ENCODE peak calls at places on chromosome 5, in eight cellular contexts. Z, Y, B, P, J, Q, F and U are unnamed samples.

GRCh38 chr5:1282139-1282992 is 12.5 kb downstream of the TERT start:
- DNase-seq in B (no peak), Q (peak; percentile 43), Z (no peak), P (no peak), J (peak; percentile 60), F (no peak), Y (no peak), U (no peak)

GRCh38 chr5:9363026-9363793 is 182.7 kb downstream of the SEMA5A start:
- DNase-seq in J (no peak), B (peak; percentile 48), F (peak; percentile 11), P (peak; percentile 20), Y (peak; percentile 36), Z (no peak), Q (no peak), U (peak; percentile 55)

GRCh38 chr5:1547236-1547635 is 23.5 kb upstream of the LPCAT1 start:
- DNase-seq in P (no peak), Q (no peak), J (no peak), B (no peak), Z (no peak), Y (no peak), F (no peak), U (no peak)

GRCh38 chr5:59588922-59589321 is 304.6 kb downstream of the PDE4D start:
- DNase-seq in P (peak; percentile 64), Z (no peak), Y (no peak), B (peak; percentile 72), F (no peak), J (no peak), Q (no peak), U (no peak)

GRCh38 chr5:139565411-139566305 is 4.5 kb downstream of the UBE2D2 start:
- DNase-seq in J (no peak), Q (no peak), B (no peak), Y (peak; percentile 24), Z (no peak), F (no peak), P (peak; percentile 36), U (peak; percentile 50)

GRCh38 chr5:170623576-170624181 is 119.9 kb downstream of the KCNIP1 start:
- DNase-seq in Y (peak; percentile 70), Z (peak; percentile 88), J (no peak), Q (peak; percentile 80), F (peak; percentile 63), B (peak; percentile 69), P (peak; percentile 59), U (peak; percentile 18)

GRCh38 chr5:161846731-161847130 is 1.2 kb upstream of the GABRA1 start:
- DNase-seq in Z (peak; percentile 46), B (peak; percentile 8), F (no peak), Q (no peak), Y (no peak), P (no peak), J (peak; percentile 52), U (no peak)

GRCh38 chr5:94847019-94847418 is 228.6 kb downstream of the SLF1 start:
- DNase-seq in F (no peak), P (no peak), J (no peak), Z (no peak), Q (no peak), Y (no peak), B (no peak), U (no peak)

GRCh38 chr5:122091942-122092600 is 14.0 kb upstream of the LOX start:
- DNase-seq in P (peak; percentile 78), B (peak; percentile 81), F (no peak), Y (peak; percentile 60), Q (no peak), J (no peak), Z (no peak), U (no peak)

DNA sequence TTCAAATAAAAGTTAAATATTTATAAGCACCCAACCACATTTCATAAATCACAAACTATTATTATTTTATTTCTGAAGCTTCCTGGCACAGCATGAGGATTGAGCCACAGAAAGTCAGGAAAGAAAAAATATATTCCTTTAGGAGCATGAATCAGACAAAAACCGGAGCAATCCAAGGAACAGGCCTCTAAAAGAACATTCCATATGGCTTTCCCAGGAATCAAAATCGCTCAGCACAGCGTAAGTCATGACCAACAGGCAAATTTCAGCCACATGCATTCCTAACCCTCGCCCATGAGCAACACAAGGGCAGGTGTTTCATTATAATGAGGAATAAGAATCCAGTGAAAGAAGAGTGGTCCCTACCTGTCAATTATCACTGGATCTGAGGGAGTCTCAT is 26.7 kb downstream of the EBF1 start:
- DNase-seq in J (no peak), Z (no peak), Y (no peak), P (no peak), B (no peak), Q (no peak), F (no peak), U (no peak)
- H3K4me3 ChIP-seq in J (no peak overlapping the region), Z (no peak overlapping the region), Y (no peak overlapping the region), P (no peak overlapping the region), B (no peak overlapping the region), Q (no peak overlapping the region), F (no peak overlapping the region), U (no peak overlapping the region)

DNA sequence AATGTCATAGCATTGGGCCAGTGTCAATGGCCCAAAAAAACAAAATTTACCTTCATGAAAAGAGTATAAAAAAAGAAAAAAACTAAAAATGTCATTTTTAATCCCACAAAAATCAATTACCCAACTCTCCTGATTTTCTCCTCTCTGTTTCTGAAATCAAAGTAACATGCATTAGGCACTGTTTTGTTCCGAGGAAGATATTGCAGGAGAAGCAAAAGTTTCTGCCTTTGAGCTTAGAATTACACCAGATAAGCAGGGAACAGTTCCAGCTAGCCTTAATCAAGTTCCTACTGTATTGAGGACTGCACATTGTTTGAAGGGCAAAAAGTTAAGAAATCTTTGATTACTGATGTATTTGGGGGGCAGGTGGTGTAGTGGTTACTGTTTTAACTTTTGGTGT is 1.1 kb upstream of the PRKAA1 start:
- DNase-seq in Z (no peak), B (peak; percentile 21), Q (no peak), F (no peak), P (no peak), J (no peak), Y (no peak), U (no peak)
- H3K4me3 ChIP-seq in Z (peak overlapping the region; percentile 18), B (peak overlapping the region; percentile 97), Q (peak overlapping the region; percentile 93), F (peak overlapping the region; percentile 93), P (peak overlapping the region; percentile 84), J (no peak overlapping the region), Y (peak overlapping the region; percentile 96), U (no peak overlapping the region)

DNA sequence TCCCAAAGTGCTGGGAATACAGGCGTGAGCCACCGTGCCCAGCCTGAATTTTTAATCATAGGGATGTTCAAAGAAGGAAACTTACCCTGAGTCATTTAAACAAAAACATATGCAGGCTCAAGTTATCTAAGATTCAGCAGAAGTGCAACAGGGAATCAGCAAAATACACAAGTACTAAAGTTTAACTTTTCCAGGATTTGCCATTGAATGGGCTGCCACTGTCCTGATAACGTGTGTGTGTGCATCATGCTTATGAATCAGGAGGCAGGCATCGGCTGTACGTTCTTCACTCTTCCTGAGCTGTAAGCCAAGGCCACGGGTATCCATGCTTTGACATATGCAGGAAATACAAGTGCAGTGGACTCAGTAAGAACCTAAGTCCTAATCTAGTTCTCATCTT is 48.8 kb upstream of the FST start:
- DNase-seq in J (no peak), F (no peak), Z (no peak), Q (no peak), Y (peak; percentile 39), P (no peak), B (peak; percentile 67), U (no peak)
- H3K4me3 ChIP-seq in J (no peak overlapping the region), F (no peak overlapping the region), Z (no peak overlapping the region), Q (no peak overlapping the region), Y (no peak overlapping the region), P (no peak overlapping the region), B (no peak overlapping the region), U (no peak overlapping the region)

GRCh38 chr5:40681351-40682311 is 1.9 kb downstream of the PTGER4 start:
- DNase-seq in B (peak; percentile 63), J (no peak), Y (no peak), P (peak; percentile 42), Q (no peak), F (peak; percentile 16), Z (peak; percentile 59), U (peak; percentile 42)
- H3K4me3 ChIP-seq in B (peak overlapping the region; percentile 76), J (peak overlapping the region; percentile 73), Y (peak overlapping the region; percentile 77), P (peak overlapping the region; percentile 81), Q (no peak overlapping the region), F (no peak overlapping the region), Z (peak overlapping the region; percentile 77), U (peak overlapping the region; percentile 71)

DNA sequence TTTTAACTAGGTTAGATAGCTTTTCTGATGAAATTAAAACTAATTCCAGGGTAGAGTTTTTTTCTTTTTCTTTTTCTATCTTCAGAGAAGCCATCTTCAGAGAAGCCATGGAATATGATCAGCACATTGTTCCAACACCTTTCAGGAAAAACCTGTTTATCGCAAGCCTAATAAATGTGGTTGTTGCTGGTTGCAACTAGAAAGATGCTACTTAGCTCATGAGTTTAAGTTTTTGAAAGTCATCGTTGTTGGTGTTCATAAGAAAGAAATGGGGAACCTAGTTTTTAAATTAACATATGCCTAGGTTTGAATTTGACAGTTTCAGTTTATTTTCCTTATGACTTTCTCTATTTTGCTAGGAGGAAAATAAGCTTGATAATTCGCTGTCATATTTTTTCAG is 7.6 kb downstream of the CPEB4 start:
- DNase-seq in F (no peak), Q (no peak), P (no peak), Y (no peak), Z (no peak), J (no peak), B (no peak), U (no peak)
- H3K4me3 ChIP-seq in F (no peak overlapping the region), Q (no peak overlapping the region), P (no peak overlapping the region), Y (no peak overlapping the region), Z (no peak overlapping the region), J (peak overlapping the region; percentile 84), B (no peak overlapping the region), U (no peak overlapping the region)

GRCh38 chr5:179111267-179112207 is 51.4 kb downstream of the ZNF354C start:
- DNase-seq in Z (no peak), J (no peak), B (no peak), P (no peak), F (no peak), Y (no peak), Q (no peak), U (no peak)
- H3K4me3 ChIP-seq in Z (no peak overlapping the region), J (no peak overlapping the region), B (no peak overlapping the region), P (no peak overlapping the region), F (no peak overlapping the region), Y (no peak overlapping the region), Q (no peak overlapping the region), U (no peak overlapping the region)

DNA sequence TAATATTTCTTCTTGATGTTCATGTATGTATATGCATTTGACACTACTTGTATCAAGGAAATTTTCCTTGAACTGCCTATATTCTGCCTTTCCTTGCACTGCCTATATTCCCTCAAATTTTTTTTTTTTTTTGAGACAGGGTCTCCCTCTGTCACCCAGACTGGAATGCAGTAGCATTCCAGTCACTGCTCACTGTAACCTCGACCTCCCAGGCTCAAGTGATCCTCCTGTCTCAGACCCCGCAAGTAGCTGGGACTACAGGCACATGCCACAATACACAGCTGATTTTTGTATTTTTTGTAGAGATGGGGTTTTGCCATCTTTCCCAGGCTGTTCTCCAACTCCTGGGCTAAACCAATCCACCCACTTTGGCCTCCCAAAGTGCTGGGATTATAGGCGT is 4.1 kb downstream of the HMGCS1 start:
- DNase-seq in B (no peak), Y (no peak), F (no peak), Z (no peak), P (no peak), J (no peak), Q (no peak), U (no peak)
- H3K4me3 ChIP-seq in B (no peak overlapping the region), Y (peak overlapping the region; percentile 21), F (no peak overlapping the region), Z (no peak overlapping the region), P (no peak overlapping the region), J (no peak overlapping the region), Q (no peak overlapping the region), U (peak overlapping the region; percentile 4)

GRCh38 chr5:172665049-172665541 is 24.0 kb downstream of the NEURL1B start:
- DNase-seq in Z (no peak), B (no peak), Y (no peak), F (peak; percentile 86), P (no peak), Q (peak; percentile 62), J (no peak), U (no peak)
- H3K4me3 ChIP-seq in Z (no peak overlapping the region), B (no peak overlapping the region), Y (no peak overlapping the region), F (no peak overlapping the region), P (no peak overlapping the region), Q (no peak overlapping the region), J (no peak overlapping the region), U (no peak overlapping the region)

GRCh38 chr5:57298985-57299491 is 125.2 kb downstream of the GPBP1 start:
- DNase-seq in P (peak; percentile 91), Y (peak; percentile 95), J (peak; percentile 22), F (peak; percentile 30), Z (peak; percentile 15), Q (peak; percentile 50), B (peak; percentile 87), U (peak; percentile 24)
- H3K4me3 ChIP-seq in P (no peak overlapping the region), Y (no peak overlapping the region), J (no peak overlapping the region), F (peak overlapping the region; percentile 35), Z (no peak overlapping the region), Q (peak overlapping the region; percentile 32), B (peak overlapping the region; percentile 11), U (no peak overlapping the region)